ENCODE peak calls at places on chromosomes 6 and 20, in eight cellular contexts. One of them, this sample, is unnamed.

GRCh38 chr6:69866351-69867074 is at the start of gene COL19A1:
- DNase-seq in heart right ventricle: peak; percentile 17
- DNase-seq in HepG2: no peak
- DNase-seq in Caco-2: no peak
- DNase-seq in CD8-positive, alpha-beta T cell: peak; percentile 22
- DNase-seq in PC-3: peak; percentile 1
- DNase-seq in pancreas: peak; percentile 7
- DNase-seq in aorta: peak; percentile 46
- DNase-seq in this sample: peak; percentile 5

GRCh38 chr6:105815657-105816555 is 270.2 kb upstream of the PRDM1 start:
- DNase-seq in aorta: no peak
- DNase-seq in pancreas: no peak
- DNase-seq in Caco-2: no peak
- DNase-seq in heart right ventricle: no peak
- DNase-seq in CD8-positive, alpha-beta T cell: no peak
- DNase-seq in HepG2: no peak
- DNase-seq in PC-3: no peak
- DNase-seq in this sample: no peak

GRCh38 chr6:169857343-169858292 is 106.2 kb downstream of the ERMARD start:
- DNase-seq in HepG2: no peak
- DNase-seq in pancreas: no peak
- DNase-seq in CD8-positive, alpha-beta T cell: no peak
- DNase-seq in Caco-2: no peak
- DNase-seq in aorta: no peak
- DNase-seq in PC-3: no peak
- DNase-seq in heart right ventricle: no peak
- DNase-seq in this sample: no peak

GRCh38 chr20:48698507-48699267 is 129.1 kb downstream of the PREX1 start:
- DNase-seq in pancreas: no peak
- DNase-seq in PC-3: no peak
- DNase-seq in HepG2: no peak
- DNase-seq in Caco-2: no peak
- DNase-seq in CD8-positive, alpha-beta T cell: no peak
- DNase-seq in aorta: peak; percentile 22
- DNase-seq in heart right ventricle: no peak
- DNase-seq in this sample: no peak

GRCh38 chr6:44257007-44257752 is at the start of gene SLC35B2:
- DNase-seq in Caco-2: peak; percentile 82
- DNase-seq in HepG2: peak; percentile 88
- DNase-seq in aorta: peak; percentile 76
- DNase-seq in pancreas: peak; percentile 75
- DNase-seq in heart right ventricle: peak; percentile 70
- DNase-seq in PC-3: peak; percentile 72
- DNase-seq in CD8-positive, alpha-beta T cell: peak; percentile 56
- DNase-seq in this sample: peak; percentile 88

GRCh38 chr20:64142546-64142945 is 21.7 kb upstream of the MYT1 start:
- DNase-seq in heart right ventricle: no peak
- DNase-seq in pancreas: no peak
- DNase-seq in PC-3: peak; percentile 40
- DNase-seq in CD8-positive, alpha-beta T cell: no peak
- DNase-seq in Caco-2: peak; percentile 30
- DNase-seq in HepG2: no peak
- DNase-seq in aorta: peak; percentile 13
- DNase-seq in this sample: no peak

GRCh38 chr6:56528412-56528841 is 114.3 kb downstream of the DST start:
- DNase-seq in pancreas: no peak
- DNase-seq in Caco-2: no peak
- DNase-seq in HepG2: no peak
- DNase-seq in aorta: no peak
- DNase-seq in heart right ventricle: no peak
- DNase-seq in CD8-positive, alpha-beta T cell: no peak
- DNase-seq in PC-3: peak; percentile 87
- DNase-seq in this sample: peak; percentile 76

GRCh38 chr20:43853174-43853803 is 61.4 kb upstream of the TOX2 start:
- DNase-seq in PC-3: peak; percentile 42
- DNase-seq in Caco-2: peak; percentile 23
- DNase-seq in pancreas: no peak
- DNase-seq in CD8-positive, alpha-beta T cell: no peak
- DNase-seq in HepG2: no peak
- DNase-seq in aorta: no peak
- DNase-seq in heart right ventricle: no peak
- DNase-seq in this sample: no peak

GRCh38 chr6:2630891-2631458 is 119.7 kb downstream of the MYLK4 start:
- DNase-seq in aorta: peak; percentile 59
- DNase-seq in pancreas: no peak
- DNase-seq in PC-3: peak; percentile 54
- DNase-seq in CD8-positive, alpha-beta T cell: no peak
- DNase-seq in Caco-2: no peak
- DNase-seq in heart right ventricle: no peak
- DNase-seq in HepG2: no peak
- DNase-seq in this sample: peak; percentile 19

GRCh38 chr6:158017621-158018369 is 36.1 kb downstream of the SYNJ2 start:
- DNase-seq in heart right ventricle: no peak
- DNase-seq in aorta: no peak
- DNase-seq in HepG2: no peak
- DNase-seq in CD8-positive, alpha-beta T cell: no peak
- DNase-seq in pancreas: no peak
- DNase-seq in Caco-2: no peak
- DNase-seq in PC-3: no peak
- DNase-seq in this sample: no peak

GRCh38 chr6:45737331-45738056 is 278.2 kb downstream of the CLIC5 start:
- DNase-seq in HepG2: no peak
- DNase-seq in Caco-2: no peak
- DNase-seq in CD8-positive, alpha-beta T cell: no peak
- DNase-seq in aorta: no peak
- DNase-seq in heart right ventricle: no peak
- DNase-seq in PC-3: no peak
- DNase-seq in pancreas: no peak
- DNase-seq in this sample: no peak

GRCh38 chr6:138107752-138108592 is 753 bp upstream of the PERP start:
- DNase-seq in heart right ventricle: peak; percentile 14
- DNase-seq in Caco-2: peak; percentile 88
- DNase-seq in PC-3: peak; percentile 25
- DNase-seq in aorta: peak; percentile 41
- DNase-seq in HepG2: peak; percentile 73
- DNase-seq in pancreas: peak; percentile 53
- DNase-seq in CD8-positive, alpha-beta T cell: no peak
- DNase-seq in this sample: no peak

GRCh38 chr6:118669561-118669960 is 18.2 kb upstream of the CEP85L start:
- DNase-seq in Caco-2: no peak
- DNase-seq in PC-3: no peak
- DNase-seq in heart right ventricle: no peak
- DNase-seq in pancreas: no peak
- DNase-seq in HepG2: no peak
- DNase-seq in CD8-positive, alpha-beta T cell: no peak
- DNase-seq in aorta: no peak
- DNase-seq in this sample: no peak

GRCh38 chr6:64792534-64792933 is 914.5 kb downstream of the EYS start:
- DNase-seq in PC-3: no peak
- DNase-seq in pancreas: no peak
- DNase-seq in CD8-positive, alpha-beta T cell: no peak
- DNase-seq in Caco-2: no peak
- DNase-seq in heart right ventricle: no peak
- DNase-seq in aorta: no peak
- DNase-seq in HepG2: no peak
- DNase-seq in this sample: no peak

GRCh38 chr6:43714311-43715055 is 26.9 kb upstream of the MRPS18A start:
- DNase-seq in Caco-2: no peak
- DNase-seq in CD8-positive, alpha-beta T cell: no peak
- DNase-seq in PC-3: no peak
- DNase-seq in HepG2: peak; percentile 54
- DNase-seq in aorta: no peak
- DNase-seq in pancreas: no peak
- DNase-seq in heart right ventricle: peak; percentile 37
- DNase-seq in this sample: peak; percentile 65

GRCh38 chr6:56515081-56515905 is 127.4 kb downstream of the DST start:
- DNase-seq in HepG2: peak; percentile 37
- DNase-seq in Caco-2: no peak
- DNase-seq in PC-3: no peak
- DNase-seq in aorta: no peak
- DNase-seq in CD8-positive, alpha-beta T cell: no peak
- DNase-seq in heart right ventricle: no peak
- DNase-seq in pancreas: no peak
- DNase-seq in this sample: no peak

GRCh38 chr6:110173506-110174132 is 5.9 kb downstream of the WASF1 start:
- DNase-seq in aorta: no peak
- DNase-seq in pancreas: no peak
- DNase-seq in Caco-2: no peak
- DNase-seq in HepG2: peak; percentile 33
- DNase-seq in PC-3: no peak
- DNase-seq in heart right ventricle: no peak
- DNase-seq in CD8-positive, alpha-beta T cell: no peak
- DNase-seq in this sample: no peak

GRCh38 chr6:4775591-4776492 is at the start of gene CDYL:
- DNase-seq in heart right ventricle: peak; percentile 92
- DNase-seq in HepG2: peak; percentile 78
- DNase-seq in Caco-2: peak; percentile 85
- DNase-seq in PC-3: peak; percentile 94
- DNase-seq in CD8-positive, alpha-beta T cell: peak; percentile 86
- DNase-seq in pancreas: peak; percentile 84
- DNase-seq in aorta: peak; percentile 92
- DNase-seq in this sample: peak; percentile 94

GRCh38 chr6:15413558-15414257 is 167.8 kb downstream of the JARID2 start:
- DNase-seq in CD8-positive, alpha-beta T cell: no peak
- DNase-seq in pancreas: no peak
- DNase-seq in PC-3: no peak
- DNase-seq in heart right ventricle: no peak
- DNase-seq in aorta: no peak
- DNase-seq in Caco-2: no peak
- DNase-seq in HepG2: no peak
- DNase-seq in this sample: peak; percentile 65
- H3K9me3 ChIP-seq in CD8-positive, alpha-beta T cell: peaks cover 4% of the 10 kb centered on the region
- H3K9me3 ChIP-seq in pancreas: no peaks in the 10 kb centered on the region
- H3K9me3 ChIP-seq in PC-3: no peaks in the 10 kb centered on the region
- H3K9me3 ChIP-seq in heart right ventricle: peaks cover 7% of the 10 kb centered on the region
- H3K9me3 ChIP-seq in aorta: peaks cover 1% of the 10 kb centered on the region
- H3K9me3 ChIP-seq in Caco-2: peaks cover 3% of the 10 kb centered on the region
- H3K9me3 ChIP-seq in HepG2: peaks cover 19% of the 10 kb centered on the region
- H3K9me3 ChIP-seq in this sample: no peaks in the 10 kb centered on the region

DNA sequence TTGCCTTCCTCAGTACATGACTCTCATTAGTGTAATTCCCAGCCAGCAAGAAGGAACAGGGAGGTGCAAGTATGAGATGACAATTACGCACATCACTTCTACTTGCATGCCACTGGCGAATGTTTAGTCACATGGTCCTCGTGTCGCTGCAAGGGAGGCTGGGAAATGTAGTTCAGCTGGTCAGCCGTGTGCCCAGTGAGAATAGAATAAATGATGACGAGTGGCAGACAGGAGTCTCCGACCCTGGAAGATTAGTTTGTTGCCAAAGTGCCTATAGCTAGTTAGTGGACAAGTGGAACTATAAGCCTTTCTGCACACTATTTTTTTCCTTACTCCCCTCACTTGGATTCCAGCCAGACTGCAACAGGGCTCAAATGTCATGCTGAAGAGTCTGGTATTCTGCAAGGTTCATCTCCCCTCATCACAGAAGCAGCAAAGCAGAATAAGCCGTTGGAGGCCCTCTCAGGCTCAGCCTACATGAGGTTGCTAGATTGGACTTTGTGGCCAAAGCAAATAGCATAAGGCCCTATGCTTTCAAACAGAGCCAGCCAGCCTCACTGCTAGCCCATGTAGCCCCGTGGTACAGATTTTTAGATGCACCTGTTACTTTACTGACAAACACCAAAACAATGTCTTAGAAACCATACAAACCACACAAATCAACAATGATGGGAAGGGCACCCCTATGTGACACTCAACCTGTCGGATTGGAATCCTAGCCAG is 9.7 kb downstream of the LINC00237 start:
- DNase-seq in pancreas: no peak
- DNase-seq in heart right ventricle: no peak
- DNase-seq in HepG2: peak; percentile 73
- DNase-seq in PC-3: peak; percentile 60
- DNase-seq in CD8-positive, alpha-beta T cell: no peak
- DNase-seq in aorta: no peak
- DNase-seq in Caco-2: no peak
- DNase-seq in this sample: peak; percentile 15
- H3K27me3 ChIP-seq in pancreas: peaks cover 4% of the 10 kb centered on the region
- H3K27me3 ChIP-seq in heart right ventricle: peaks cover 14% of the 10 kb centered on the region
- H3K27me3 ChIP-seq in HepG2: no peaks in the 10 kb centered on the region
- H3K27me3 ChIP-seq in PC-3: peaks cover 76% of the 10 kb centered on the region
- H3K27me3 ChIP-seq in CD8-positive, alpha-beta T cell: peaks cover 23% of the 10 kb centered on the region
- H3K27me3 ChIP-seq in aorta: no peaks in the 10 kb centered on the region
- H3K27me3 ChIP-seq in Caco-2: no peaks in the 10 kb centered on the region
- H3K27me3 ChIP-seq in this sample: peaks cover 67% of the 10 kb centered on the region

DNA sequence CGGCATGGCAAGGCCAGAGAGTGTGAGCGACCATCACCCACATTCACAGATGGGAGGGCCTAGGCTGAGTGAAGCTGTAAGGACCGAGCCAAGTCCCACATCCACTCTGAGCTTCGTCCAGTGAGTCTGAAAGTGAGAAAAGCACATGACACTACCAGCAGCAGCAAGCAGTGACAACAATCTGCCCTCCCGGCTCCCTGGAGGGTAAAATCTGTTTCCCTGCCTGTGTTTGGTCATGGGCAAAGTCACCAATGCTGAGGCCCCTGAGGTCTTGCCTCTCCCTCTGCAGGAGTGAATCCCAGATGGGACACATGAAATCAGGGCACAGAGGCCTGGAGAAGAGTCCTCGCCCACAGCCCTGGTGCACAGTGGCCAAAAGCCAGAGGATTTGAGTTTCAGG is 6.4 kb upstream of the CST7 start:
- DNase-seq in aorta: no peak
- DNase-seq in heart right ventricle: no peak
- DNase-seq in HepG2: no peak
- DNase-seq in pancreas: no peak
- DNase-seq in PC-3: no peak
- DNase-seq in Caco-2: no peak
- DNase-seq in CD8-positive, alpha-beta T cell: no peak
- DNase-seq in this sample: no peak
- H3K9me3 ChIP-seq in aorta: peaks cover 3% of the 10 kb centered on the region
- H3K9me3 ChIP-seq in heart right ventricle: peaks cover 13% of the 10 kb centered on the region
- H3K9me3 ChIP-seq in HepG2: no peaks in the 10 kb centered on the region
- H3K9me3 ChIP-seq in pancreas: no peaks in the 10 kb centered on the region
- H3K9me3 ChIP-seq in PC-3: no peaks in the 10 kb centered on the region
- H3K9me3 ChIP-seq in Caco-2: peaks cover 5% of the 10 kb centered on the region
- H3K9me3 ChIP-seq in CD8-positive, alpha-beta T cell: no peaks in the 10 kb centered on the region
- H3K9me3 ChIP-seq in this sample: peaks cover 28% of the 10 kb centered on the region

DNA sequence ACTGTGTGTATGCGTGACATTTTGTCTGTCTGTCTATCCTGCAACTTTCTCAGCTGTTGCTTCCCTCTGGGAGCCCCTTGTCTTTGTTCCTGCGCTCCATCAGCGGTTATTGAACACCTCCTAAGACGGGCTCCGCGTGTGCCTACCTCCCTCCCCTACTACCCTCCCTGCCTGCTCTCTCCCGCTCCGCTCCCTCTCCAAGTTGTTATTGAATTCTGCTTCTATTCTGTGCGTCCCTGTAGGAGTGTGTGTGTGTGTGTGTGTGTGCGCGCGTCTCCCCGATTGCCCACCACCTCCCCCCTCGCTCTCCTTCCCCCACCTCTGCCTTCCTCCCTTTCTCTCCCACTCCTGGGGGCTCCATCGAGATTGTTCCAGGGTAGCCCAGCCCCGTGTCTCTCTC is 68.2 kb downstream of the SRC start:
- DNase-seq in PC-3: no peak
- DNase-seq in aorta: no peak
- DNase-seq in CD8-positive, alpha-beta T cell: no peak
- DNase-seq in Caco-2: no peak
- DNase-seq in heart right ventricle: no peak
- DNase-seq in pancreas: no peak
- DNase-seq in HepG2: no peak
- DNase-seq in this sample: no peak
- H3K27me3 ChIP-seq in PC-3: no peaks in the 10 kb centered on the region
- H3K27me3 ChIP-seq in aorta: no peaks in the 10 kb centered on the region
- H3K27me3 ChIP-seq in CD8-positive, alpha-beta T cell: no peaks in the 10 kb centered on the region
- H3K27me3 ChIP-seq in Caco-2: no peaks in the 10 kb centered on the region
- H3K27me3 ChIP-seq in heart right ventricle: no peaks in the 10 kb centered on the region
- H3K27me3 ChIP-seq in pancreas: no peaks in the 10 kb centered on the region
- H3K27me3 ChIP-seq in HepG2: peaks cover 32% of the 10 kb centered on the region
- H3K27me3 ChIP-seq in this sample: peaks cover 52% of the 10 kb centered on the region